ENCODE peak calls at places on chromosome 20, in ten cellular contexts. M, T, E, Q, D, X, Z, O, K and S are unnamed samples.

GRCh38 chr20:57831992-57832585 is 122.3 kb upstream of the PMEPA1 start:
- DNase-seq in M (no peak), T (no peak), E (no peak), Q (no peak), D (no peak), X (no peak), Z (no peak), O (no peak), K (no peak), S (no peak)

GRCh38 chr20:47050996-47051395 is 156.4 kb downstream of the EYA2 start:
- DNase-seq in M (no peak), T (no peak), E (no peak), Q (no peak), D (no peak), X (no peak), Z (no peak), O (no peak), K (no peak), S (no peak)

GRCh38 chr20:1830240-1830639 is 65.0 kb upstream of the SIRPA start:
- DNase-seq in M (peak; percentile 96), T (peak; percentile 78), E (no peak), Q (peak; percentile 79), D (no peak), X (no peak), Z (no peak), O (peak; percentile 82), K (peak; percentile 94), S (peak; percentile 81)

GRCh38 chr20:47740225-47741184 is 44.8 kb downstream of the SULF2 start:
- DNase-seq in M (no peak), T (no peak), E (no peak), Q (peak; percentile 67), D (peak; percentile 47), X (peak; percentile 29), Z (no peak), O (peak; percentile 44), K (peak; percentile 19), S (peak; percentile 58)

GRCh38 chr20:62736407-62737071 is 27.9 kb downstream of the NTSR1 start:
- DNase-seq in M (no peak), T (no peak), E (no peak), Q (no peak), D (no peak), X (peak; percentile 60), Z (no peak), O (peak; percentile 0), K (no peak), S (peak; percentile 11)

GRCh38 chr20:33673411-33674293 is 576 bp downstream of the NECAB3 start:
- DNase-seq in M (no peak), T (no peak), E (no peak), Q (peak; percentile 57), D (no peak), X (peak; percentile 74), Z (no peak), O (no peak), K (no peak), S (no peak)

GRCh38 chr20:31962741-31963140 is 5.2 kb upstream of the XKR7 start:
- DNase-seq in M (no peak), T (no peak), E (no peak), Q (no peak), D (no peak), X (no peak), Z (no peak), O (no peak), K (no peak), S (no peak)

GRCh38 chr20:3729811-3730550 is 2.5 kb upstream of the HSPA12B start:
- DNase-seq in M (no peak), T (no peak), E (no peak), Q (peak; percentile 50), D (peak; percentile 18), X (peak; percentile 54), Z (no peak), O (peak; percentile 54), K (no peak), S (peak; percentile 47)

GRCh38 chr20:11001767-11002540 is 328.2 kb upstream of the JAG1 start:
- DNase-seq in M (peak; percentile 68), T (no peak), E (no peak), Q (peak; percentile 59), D (no peak), X (peak; percentile 84), Z (no peak), O (no peak), K (peak; percentile 78), S (no peak)

GRCh38 chr20:5448449-5449118 is 131.8 kb upstream of the PROKR2 start:
- DNase-seq in M (peak; percentile 38), T (no peak), E (no peak), Q (no peak), D (peak; percentile 77), X (no peak), Z (peak; percentile 43), O (no peak), K (peak; percentile 61), S (no peak)

GRCh38 chr20:59988141-59988540 is 29.9 kb downstream of the CDH26 start:
- DNase-seq in M (no peak), T (no peak), E (no peak), Q (no peak), D (no peak), X (peak; percentile 93), Z (no peak), O (no peak), K (no peak), S (no peak)

GRCh38 chr20:4896971-4897497 is 104.3 kb downstream of the SLC23A2 start:
- DNase-seq in M (no peak), T (no peak), E (no peak), Q (no peak), D (peak; percentile 81), X (no peak), Z (no peak), O (no peak), K (no peak), S (no peak)

GRCh38 chr20:23662276-23662870 is 24.6 kb upstream of the CST3 start:
- DNase-seq in M (no peak), T (no peak), E (no peak), Q (no peak), D (no peak), X (no peak), Z (no peak), O (no peak), K (no peak), S (no peak)
- H3K27ac ChIP-seq in M (no peak overlapping the region), T (no peak overlapping the region), E (no peak overlapping the region), Q (no peak overlapping the region), D (no peak overlapping the region), X (no peak overlapping the region), Z (no peak overlapping the region), O (no peak overlapping the region), K (no peak overlapping the region), S (no peak overlapping the region)

GRCh38 chr20:51160821-51161220 is 137.9 kb upstream of the KCNG1 start:
- DNase-seq in M (no peak), T (no peak), E (no peak), Q (no peak), D (no peak), X (no peak), Z (no peak), O (no peak), K (no peak), S (no peak)

GRCh38 chr20:51163996-51164600 is 141.2 kb upstream of the KCNG1 start:
- DNase-seq in M (no peak), T (no peak), E (no peak), Q (no peak), D (no peak), X (no peak), Z (no peak), O (no peak), K (no peak), S (no peak)

GRCh38 chr20:51166489-51166888 is 143.6 kb upstream of the KCNG1 start:
- DNase-seq in M (no peak), T (no peak), E (no peak), Q (no peak), D (no peak), X (no peak), Z (no peak), O (no peak), K (no peak), S (no peak)

GRCh38 chr20:51162015-51162414 is 139.1 kb upstream of the KCNG1 start:
- DNase-seq in M (no peak), T (no peak), E (no peak), Q (no peak), D (no peak), X (no peak), Z (no peak), O (no peak), K (no peak), S (no peak)

DNA sequence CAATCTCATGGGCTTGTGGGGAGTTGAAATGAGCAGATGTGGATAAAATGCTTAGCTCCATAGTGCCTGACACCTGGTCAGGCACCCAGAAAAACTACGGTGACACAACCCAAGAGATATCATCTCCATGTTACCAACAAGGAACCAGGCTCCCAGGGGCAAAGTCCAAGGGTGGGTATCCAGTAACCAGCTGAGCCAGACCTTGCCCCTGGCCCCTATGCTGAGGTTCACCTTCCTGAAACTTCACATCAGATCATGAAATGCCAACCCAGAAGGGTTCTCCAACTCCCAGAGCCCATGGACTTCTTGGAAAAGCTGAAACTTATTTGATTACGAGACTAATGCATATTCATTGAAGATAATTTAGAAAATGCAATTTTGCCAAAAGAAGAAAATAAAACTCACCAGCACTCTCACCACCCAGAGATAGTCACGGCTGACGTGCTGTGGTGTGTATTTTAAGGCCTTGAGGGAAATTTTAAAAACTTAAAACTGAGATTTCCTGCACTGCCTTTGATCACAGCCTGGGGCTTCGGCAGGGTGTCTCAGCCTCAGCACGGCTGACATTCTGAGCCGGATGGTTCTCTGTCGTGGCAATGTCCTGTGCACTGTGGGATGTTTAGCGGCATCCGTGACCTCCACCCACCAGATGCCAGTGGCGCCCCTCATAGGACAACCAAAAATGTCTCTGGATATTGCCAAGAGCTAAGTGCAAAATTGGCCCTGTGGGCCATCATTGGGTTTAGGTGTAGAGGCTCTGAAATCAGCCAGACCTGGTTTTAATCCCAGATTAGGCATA is 142.0 kb upstream of the KCNG1 start:
- DNase-seq in M (no peak), T (no peak), E (no peak), Q (no peak), D (no peak), X (no peak), Z (no peak), O (no peak), K (no peak), S (no peak)
- TF ChIP-seq CTCF in M (no peak), T (no peak), E (no peak), Q (no peak), D (no peak), X (no peak), Z (no peak), O (no peak), K (no peak), S (no peak)

GRCh38 chr20:45359406-45360148 is 3.4 kb upstream of the SYS1 start:
- DNase-seq in M (peak; percentile 67), T (no peak), E (no peak), Q (no peak), D (no peak), X (no peak), Z (no peak), O (no peak), K (peak; percentile 89), S (no peak)
- H3K4me1 ChIP-seq in M (peaks cover 33% of the 10 kb centered on the region), T (peaks cover 4% of the 10 kb centered on the region), E (peaks cover 23% of the 10 kb centered on the region), Q (peaks cover 65% of the 10 kb centered on the region), D (peaks cover 6% of the 10 kb centered on the region), X (peaks cover 37% of the 10 kb centered on the region), Z (peaks cover 7% of the 10 kb centered on the region), O (peaks cover 68% of the 10 kb centered on the region), K (peaks cover 20% of the 10 kb centered on the region), S (peaks cover 28% of the 10 kb centered on the region)

DNA sequence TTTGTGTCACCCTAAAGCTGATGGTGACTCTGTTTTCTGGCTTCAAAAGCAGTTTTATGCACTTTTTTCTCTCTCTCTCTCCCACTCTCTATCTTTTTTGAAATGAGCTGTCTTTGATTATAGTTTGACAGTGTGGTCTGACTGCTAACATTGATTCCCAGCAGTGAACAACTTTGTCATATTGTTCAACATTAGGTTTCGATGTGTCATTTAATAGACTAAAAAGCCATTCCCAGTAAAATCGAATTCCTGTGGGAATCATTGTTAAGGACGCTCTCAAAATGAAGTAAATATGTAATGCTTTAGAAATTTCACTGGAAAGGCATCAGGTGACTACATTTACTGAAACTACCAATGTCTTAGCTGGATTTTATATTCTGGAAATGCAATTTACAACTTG is 69.9 kb upstream of the FLRT3 start:
- DNase-seq in M (no peak), T (no peak), E (no peak), Q (no peak), D (no peak), X (no peak), Z (no peak), O (no peak), K (no peak), S (no peak)
- H3K27ac ChIP-seq in M (no peak overlapping the region), T (no peak overlapping the region), E (no peak overlapping the region), Q (no peak overlapping the region), D (no peak overlapping the region), X (no peak overlapping the region), Z (no peak overlapping the region), O (no peak overlapping the region), K (no peak overlapping the region), S (no peak overlapping the region)